ENCODE peak calls at places on chromosomes 3 and 15, in eight cellular contexts. P is GM12865; Y is stimulated activated CD8-positive, alpha-beta memory T cell treated with anti-CD3 and anti-CD28 coated beads, Interleukin-7, amount 100 ng/mL, for 24 hours; F is posterior cingulate gyrus; C is mammary epithelial cell; Z is MCF 10A; G is HT-29; I is hepatic stellate cell. Q is an unnamed sample.

GRCh38 chr3:29092348-29092747 is 188.5 kb upstream of the RBMS3 start:
- DNase-seq in Y (no peak), G (no peak), I (no peak), Z (no peak), P (no peak), F (no peak), C (no peak), Q (no peak)

GRCh38 chr15:77810180-77810579 is 177.5 kb upstream of the LINGO1 start:
- DNase-seq in I (peak), Z (no peak), C (no peak), F (no peak), G (no peak), Y (no peak), P (no peak), Q (no peak)

GRCh38 chr3:152828075-152828840 is 6.7 kb upstream of the P2RY1 start:
- DNase-seq in P (no peak), Y (no peak), I (no peak), Z (no peak), C (no peak), G (no peak), F (no peak), Q (no peak)

GRCh38 chr3:140290105-140290504 is 355.1 kb downstream of the CLSTN2 start:
- DNase-seq in I (no peak), Y (no peak), C (peak), Z (peak), P (no peak), G (no peak), F (no peak), Q (no peak)

GRCh38 chr15:45457641-45458539 is 64.7 kb downstream of the SLC30A4 start:
- DNase-seq in Y (peak), P (peak), C (peak), I (peak), Z (peak), F (peak), G (peak), Q (peak)

GRCh38 chr3:46979958-46980497 is 562 bp downstream of the NBEAL2 start:
- DNase-seq in F (no peak), Y (no peak), I (no peak), C (no peak), G (peak), P (no peak), Z (no peak), Q (no peak)

GRCh38 chr15:78640840-78641733 is at the start of gene CHRNB4:
- DNase-seq in P (no peak), F (no peak), G (no peak), C (no peak), Y (no peak), Z (no peak), I (no peak), Q (no peak)

GRCh38 chr3:55626284-55626675 is 139.2 kb upstream of the WNT5A start:
- DNase-seq in F (no peak), I (no peak), P (no peak), Z (no peak), C (no peak), Y (no peak), G (no peak), Q (no peak)

GRCh38 chr15:77001351-77001750 is 6.4 kb downstream of the PSTPIP1 start:
- DNase-seq in G (no peak), Z (no peak), F (no peak), P (no peak), I (no peak), C (no peak), Y (no peak), Q (no peak)

GRCh38 chr3:61813656-61814055 is 252.3 kb downstream of the PTPRG start:
- DNase-seq in Y (no peak), C (no peak), G (no peak), I (no peak), Z (no peak), P (no peak), F (no peak), Q (no peak)

GRCh38 chr3:99638244-99638948 is at the start of gene COL8A1:
- DNase-seq in P (no peak), Z (peak), G (no peak), C (peak), F (no peak), I (peak), Y (no peak), Q (peak)

GRCh38 chr15:30065025-30065801 is 17.5 kb upstream of the GOLGA8J start:
- DNase-seq in Z (peak), G (no peak), I (peak), Y (no peak), F (no peak), C (peak), P (no peak), Q (peak)

GRCh38 chr3:31772781-31773180 is 208.3 kb downstream of the OSBPL10 start:
- DNase-seq in I (no peak), P (no peak), G (no peak), F (no peak), Y (no peak), Z (no peak), C (no peak), Q (no peak)

GRCh38 chr3:116426036-116426435 is 19.3 kb downstream of the LSAMP start:
- DNase-seq in C (no peak), I (no peak), F (no peak), P (no peak), G (no peak), Y (no peak), Z (no peak), Q (no peak)

GRCh38 chr3:21718161-21718765 is 32.7 kb downstream of the ZNF385D start:
- DNase-seq in Y (no peak), I (peak), F (no peak), Z (peak), G (no peak), P (no peak), C (peak), Q (peak)

GRCh38 chr3:48635222-48636021 is at the start of gene SLC26A6:
- DNase-seq in P (peak), Z (peak), C (peak), I (peak), Y (peak), F (peak), G (peak), Q (peak)

GRCh38 chr3:15512173-15512572 is 9.3 kb downstream of the COLQ start:
- DNase-seq in Z (no peak), P (no peak), F (peak), I (peak), C (no peak), Y (no peak), G (no peak), Q (no peak)

GRCh38 chr15:53525894-53526293 is 233.6 kb downstream of the WDR72 start:
- DNase-seq in Y (no peak), Z (no peak), F (no peak), I (no peak), G (no peak), C (peak), P (no peak), Q (no peak)

GRCh38 chr3:126349071-126349470 is 8.1 kb downstream of the KLF15 start:
- DNase-seq in P (no peak), G (no peak), C (no peak), F (no peak), Y (no peak), Z (no peak), I (no peak), Q (no peak)

GRCh38 chr15:96347181-96348111 is 16.9 kb downstream of the NR2F2 start:
- DNase-seq in F (no peak), C (no peak), G (no peak), P (no peak), Y (no peak), I (no peak), Z (no peak), Q (no peak)

GRCh38 chr15:63408514-63408913 is 26.9 kb upstream of the CA12 start:
- DNase-seq in C (no peak), G (no peak), Y (no peak), Z (no peak), I (no peak), F (no peak), P (no peak), Q (no peak)

GRCh38 chr3:72178463-72179106 is 393.6 kb upstream of the PROK2 start:
- DNase-seq in P (no peak), F (no peak), C (no peak), I (no peak), G (no peak), Y (no peak), Z (no peak), Q (no peak)

GRCh38 chr3:195907730-195908438 is 467 bp downstream of the TNK2 start:
- DNase-seq in G (peak), C (peak), P (peak), I (no peak), Z (peak), F (no peak), Y (peak), Q (no peak)

GRCh38 chr15:85289677-85290365 is 90.6 kb upstream of the AKAP13 start:
- DNase-seq in Y (no peak), I (peak), C (peak), Z (peak), G (peak), F (peak), P (peak), Q (peak)

GRCh38 chr3:156594229-156594683 is 39.3 kb upstream of the SSR3 start:
- DNase-seq in F (no peak), I (no peak), C (no peak), Y (no peak), P (no peak), Z (no peak), G (peak), Q (no peak)

GRCh38 chr3:58573638-58574037 is 3.6 kb downstream of the FAM107A start:
- DNase-seq in Z (no peak), G (no peak), Y (no peak), C (no peak), P (no peak), F (no peak), I (no peak), Q (no peak)

GRCh38 chr3:50486219-50486888 is 17.1 kb downstream of the CACNA2D2 start:
- DNase-seq in I (peak), G (no peak), Y (no peak), C (no peak), P (no peak), F (no peak), Z (no peak), Q (no peak)

GRCh38 chr3:113557374-113557773 is 25.0 kb downstream of the SIDT1 start:
- DNase-seq in G (peak), Y (no peak), F (no peak), C (peak), P (peak), Z (peak), I (no peak), Q (peak)

GRCh38 chr3:60809857-60810256 is 441.4 kb downstream of the FHIT start:
- DNase-seq in Z (peak), I (no peak), F (no peak), P (no peak), C (peak), Y (no peak), G (no peak), Q (no peak)

GRCh38 chr15:84871428-84871985 is 13.0 kb upstream of the SLC28A1 start:
- DNase-seq in Z (no peak), P (no peak), Y (no peak), F (no peak), C (no peak), G (no peak), I (no peak), Q (no peak)

GRCh38 chr3:114496021-114496434 is 202.2 kb downstream of the TIGIT start:
- DNase-seq in Z (peak), P (no peak), G (no peak), F (no peak), C (peak), Y (no peak), I (peak), Q (peak)

GRCh38 chr3:194129581-194130133 is 6.3 kb upstream of the HES1 start:
- DNase-seq in I (no peak), P (no peak), Y (no peak), Z (peak), C (no peak), G (peak), F (peak), Q (no peak)

Q was measured in HS-27A.